ENCODE peak calls at places on chromosomes 4 and X, in eight cellular contexts. F is RCC 7860; M is testis; W is T-helper 2 cell; X is cardiac fibroblast; L is stomach; D is spleen; O is stimulated activated CD4-positive, alpha-beta T cell treated with anti-CD3 and anti-CD28 coated beads, Interleukin-4, amount 100 ng/mL, for 48 hours. C is an unnamed sample.

GRCh38 chr4:42786350-42787070 is 106.0 kb upstream of the GRXCR1 start:
- DNase-seq in W (no peak), L (no peak), D (no peak), M (no peak), O (no peak), F (no peak), X (no peak), C (no peak)

GRCh38 chrX:119669424-119670037 is 23.4 kb downstream of the SEPTIN6 start:
- DNase-seq in W (no peak), D (peak; percentile 74), L (peak; percentile 57), F (no peak), M (peak; percentile 57), X (peak; percentile 26), O (no peak), C (no peak)

GRCh38 chrX:44036336-44036735 is 63.1 kb upstream of the NDP start:
- DNase-seq in M (no peak), W (no peak), L (no peak), O (no peak), F (peak; percentile 12), D (no peak), X (peak; percentile 74), C (no peak)

GRCh38 chr4:57243071-57243470 is 132.9 kb upstream of the IGFBP7 start:
- DNase-seq in F (no peak), L (no peak), W (no peak), O (no peak), X (no peak), M (no peak), D (no peak), C (no peak)

GRCh38 chrX:134406230-134406794 is 53.7 kb upstream of the HPRT1 start:
- DNase-seq in M (no peak), L (no peak), F (no peak), O (no peak), X (peak; percentile 11), D (no peak), W (no peak), C (no peak)

GRCh38 chrX:110944793-110945466 is 149.3 kb upstream of the CHRDL1 start:
- DNase-seq in D (no peak), L (peak; percentile 45), M (no peak), O (no peak), W (no peak), F (no peak), X (no peak), C (no peak)

GRCh38 chr4:120733968-120734367 is 188.6 kb downstream of the PRDM5 start:
- DNase-seq in F (no peak), D (no peak), M (no peak), O (no peak), L (no peak), X (no peak), W (no peak), C (no peak)

GRCh38 chr4:169144061-169144600 is 126.6 kb downstream of the SH3RF1 start:
- DNase-seq in D (no peak), W (no peak), M (no peak), L (no peak), X (no peak), F (peak; percentile 16), O (no peak), C (no peak)

GRCh38 chr4:87911252-87911774 is 64.2 kb upstream of the SPP1 start:
- DNase-seq in F (no peak), L (no peak), W (no peak), X (no peak), M (no peak), O (no peak), D (no peak), C (no peak)

GRCh38 chrX:154412468-154412867 is 1.1 kb downstream of the TAFAZZIN start:
- DNase-seq in O (no peak), L (no peak), F (no peak), M (no peak), X (peak; percentile 17), W (peak; percentile 32), D (peak; percentile 90), C (no peak)

GRCh38 chr4:110514889-110515479 is 39.0 kb downstream of the ENPEP start:
- DNase-seq in X (peak; percentile 57), L (no peak), W (peak; percentile 13), M (no peak), F (peak; percentile 20), D (no peak), O (no peak), C (no peak)

GRCh38 chrX:17032351-17032750 is 85.9 kb downstream of the REPS2 start:
- DNase-seq in W (no peak), D (no peak), L (peak; percentile 54), M (no peak), X (peak; percentile 88), F (peak; percentile 88), O (no peak), C (no peak)

GRCh38 chr4:145805490-145805889 is 125.5 kb downstream of the C4orf51 start:
- DNase-seq in X (peak; percentile 83), D (no peak), W (no peak), F (peak; percentile 58), L (no peak), M (no peak), O (no peak), C (no peak)

GRCh38 chr4:8756816-8757215 is 114.8 kb downstream of the HMX1 start:
- DNase-seq in W (no peak), M (no peak), F (no peak), D (peak; percentile 31), X (no peak), L (no peak), O (no peak), C (no peak)

GRCh38 chrX:137858106-137858505 is 292.2 kb downstream of the ZIC3 start:
- DNase-seq in F (no peak), O (no peak), L (no peak), M (no peak), D (no peak), X (no peak), W (no peak), C (no peak)

GRCh38 chrX:148601034-148601433 is 100.6 kb downstream of the AFF2 start:
- DNase-seq in W (no peak), F (no peak), X (peak; percentile 41), O (no peak), M (no peak), L (no peak), D (no peak), C (no peak)

GRCh38 chr4:13264126-13264525 is 220.0 kb downstream of the RAB28 start:
- DNase-seq in M (no peak), L (no peak), F (no peak), W (no peak), D (no peak), X (peak; percentile 12), O (no peak), C (no peak)

GRCh38 chrX:23373129-23373804 is 38.6 kb downstream of the PTCHD1 start:
- DNase-seq in W (no peak), M (no peak), X (peak; percentile 48), O (no peak), F (peak; percentile 68), L (no peak), D (no peak), C (no peak)

GRCh38 chr4:36772154-36772516 is 472.4 kb upstream of the NWD2 start:
- DNase-seq in X (no peak), M (no peak), L (no peak), D (no peak), W (no peak), F (no peak), O (no peak), C (no peak)

GRCh38 chr4:18593297-18594002 is 571.9 kb upstream of the LCORL start:
- DNase-seq in F (peak; percentile 41), D (no peak), L (peak; percentile 49), O (peak; percentile 12), X (peak; percentile 84), W (peak; percentile 8), M (peak; percentile 79), C (peak; percentile 62)

GRCh38 chrX:71664889-71665491 is 2.4 kb upstream of the LOC101059915 start:
- DNase-seq in D (peak; percentile 43), M (no peak), F (no peak), L (no peak), W (no peak), O (no peak), X (no peak), C (no peak)

GRCh38 chr4:151644625-151645024 is 116.2 kb downstream of the GATB start:
- DNase-seq in F (no peak), D (no peak), W (no peak), M (peak; percentile 54), X (no peak), O (no peak), L (no peak), C (no peak)

GRCh38 chr4:166527500-166527899 is 654.5 kb downstream of the TLL1 start:
- DNase-seq in D (no peak), O (no peak), M (no peak), F (no peak), W (no peak), L (no peak), X (peak; percentile 1), C (no peak)

GRCh38 chr4:11623726-11624037 is 195.0 kb upstream of the HS3ST1 start:
- DNase-seq in L (peak; percentile 77), F (no peak), M (peak; percentile 54), O (no peak), D (no peak), X (peak; percentile 47), W (no peak), C (peak; percentile 54)

GRCh38 chr4:106676173-106676921 is 307.8 kb upstream of the GIMD1 start:
- DNase-seq in M (no peak), X (peak; percentile 5), O (no peak), F (no peak), W (no peak), L (no peak), D (no peak), C (no peak)

GRCh38 chr4:26330186-26330787 is 9.5 kb downstream of the RBPJ start:
- DNase-seq in W (peak; percentile 22), L (no peak), D (no peak), X (peak; percentile 73), F (peak; percentile 56), O (no peak), M (no peak), C (no peak)

GRCh38 chr4:184282251-184282713 is 64.6 kb upstream of the ENPP6 start:
- DNase-seq in X (no peak), M (no peak), W (peak; percentile 26), L (peak; percentile 63), D (peak; percentile 86), O (peak; percentile 55), F (no peak), C (peak; percentile 62)

GRCh38 chrX:23114256-23114655 is 114.5 kb downstream of the DDX53 start:
- DNase-seq in O (no peak), D (no peak), X (no peak), W (no peak), F (no peak), M (no peak), L (no peak), C (no peak)

GRCh38 chrX:75151828-75152592 is 4.1 kb downstream of the ABCB7 start:
- DNase-seq in F (no peak), W (no peak), X (no peak), O (no peak), D (no peak), M (no peak), L (no peak), C (no peak)

GRCh38 chr4:184762100-184762499 is 28.2 kb upstream of the CENPU start:
- DNase-seq in W (peak; percentile 49), X (no peak), M (no peak), O (peak; percentile 6), D (no peak), F (no peak), L (no peak), C (no peak)

GRCh38 chr4:47704693-47705325 is 133.1 kb downstream of the CORIN start:
- DNase-seq in O (no peak), M (peak; percentile 42), L (peak; percentile 35), D (no peak), F (no peak), W (no peak), X (peak; percentile 36), C (no peak)

GRCh38 chr4:11259837-11260236 is 168.9 kb downstream of the HS3ST1 start:
- DNase-seq in D (no peak), X (no peak), L (no peak), F (no peak), O (no peak), W (no peak), M (no peak), C (no peak)

GRCh38 chr4:75289843-75290616 is 224.2 kb downstream of the RCHY1 start:
- DNase-seq in X (peak; percentile 13), M (peak; percentile 19), W (no peak), L (peak; percentile 26), D (no peak), O (no peak), F (no peak), C (no peak)

GRCh38 chr4:122874194-122874593 is 47.6 kb downstream of the FGF2 start:
- DNase-seq in F (peak; percentile 77), L (no peak), X (peak; percentile 85), D (no peak), O (no peak), M (no peak), W (no peak), C (no peak)

C was measured in ureter.